ENCODE peak calls at places on chromosomes 11 and 22, in eight cellular contexts. Q is A549, X is sigmoid colon, Y is neural progenitor cell, P is uterus, C is AG04450, V is hepatocyte, D is cardiac muscle cell. L is an unnamed sample.

GRCh38 chr11:66211100-66211499 is 57.3 kb upstream of the RAB1B start:
- DNase-seq in D (no peak), P (no peak), Q (no peak), C (no peak), Y (no peak), X (peak; percentile 14), V (no peak), L (no peak)

GRCh38 chr11:22879615-22880014 is 19.3 kb upstream of the CCDC179 start:
- DNase-seq in X (no peak), Q (no peak), C (no peak), P (no peak), Y (no peak), V (no peak), D (peak; percentile 1), L (no peak)

GRCh38 chr11:118913411-118914125 is 12.2 kb downstream of the BCL9L start:
- DNase-seq in P (peak; percentile 33), D (no peak), X (no peak), V (peak; percentile 11), Q (no peak), Y (peak; percentile 11), C (no peak), L (peak; percentile 87)

GRCh38 chr11:47915407-47916137 is 64.8 kb upstream of the PTPRJ start:
- DNase-seq in C (no peak), D (no peak), V (no peak), X (no peak), Y (no peak), Q (no peak), P (no peak), L (no peak)

GRCh38 chr11:128448487-128448886 is 138.9 kb downstream of the ETS1 start:
- DNase-seq in P (no peak), X (no peak), Q (peak; percentile 48), Y (no peak), D (no peak), V (peak; percentile 89), C (no peak), L (no peak)

GRCh38 chr22:48929276-48929790 is 898.3 kb downstream of the BRD1 start:
- DNase-seq in P (no peak), V (no peak), D (no peak), X (peak; percentile 36), Q (no peak), C (no peak), Y (no peak), L (no peak)

GRCh38 chr22:49269371-49269770 is 558.3 kb downstream of the BRD1 start:
- DNase-seq in X (no peak), D (no peak), V (no peak), P (no peak), C (no peak), Y (peak; percentile 36), Q (no peak), L (no peak)

GRCh38 chr22:20887375-20887774 is 28.6 kb downstream of the SNAP29 start:
- DNase-seq in Y (no peak), V (no peak), Q (no peak), C (no peak), P (no peak), X (no peak), D (no peak), L (no peak)

GRCh38 chr11:36012979-36013378 is 69.1 kb downstream of the LDLRAD3 start:
- DNase-seq in Q (no peak), X (no peak), Y (no peak), V (no peak), C (no peak), P (no peak), D (no peak), L (no peak)

GRCh38 chr11:121344824-121345223 is 52.3 kb downstream of the SC5D start:
- DNase-seq in Y (no peak), X (no peak), D (no peak), Q (no peak), V (no peak), C (no peak), P (no peak), L (no peak)

GRCh38 chr22:50284479-50284878 is 14.3 kb upstream of the MAPK11 start:
- DNase-seq in Q (no peak), C (no peak), D (no peak), P (no peak), Y (no peak), V (no peak), X (no peak), L (no peak)

GRCh38 chr11:45045692-45046471 is 95.2 kb upstream of the TP53I11 start:
- DNase-seq in Y (no peak), P (peak; percentile 35), V (peak; percentile 36), C (no peak), X (peak; percentile 84), Q (peak; percentile 69), D (no peak), L (no peak)

GRCh38 chr22:38739300-38740055 is 16.3 kb downstream of the SUN2 start:
- DNase-seq in C (no peak), D (no peak), V (no peak), P (no peak), Q (no peak), Y (no peak), X (no peak), L (no peak)

GRCh38 chr11:43982421-43982820 is 40.0 kb downstream of the C11orf96 start:
- DNase-seq in Q (no peak), V (no peak), P (no peak), D (no peak), X (no peak), C (no peak), Y (no peak), L (no peak)

GRCh38 chr22:30116362-30117117 is 36.3 kb downstream of the HORMAD2 start:
- DNase-seq in Y (peak; percentile 26), X (no peak), V (peak; percentile 39), D (no peak), Q (no peak), C (peak; percentile 11), P (no peak), L (no peak)

GRCh38 chr11:44623716-44624491 is 58.4 kb downstream of the CD82 start:
- DNase-seq in Y (no peak), Q (no peak), V (peak; percentile 5), X (peak; percentile 67), D (no peak), C (no peak), P (no peak), L (peak; percentile 19)

GRCh38 chr11:70420008-70420464 is 21.7 kb downstream of the CTTN start:
- DNase-seq in X (no peak), Q (no peak), P (no peak), Y (no peak), D (no peak), C (no peak), V (no peak), L (no peak)

GRCh38 chr11:73343076-73343833 is 32.9 kb upstream of the RELT start:
- DNase-seq in X (no peak), V (no peak), Q (no peak), C (no peak), D (no peak), Y (no peak), P (no peak), L (no peak)

GRCh38 chr11:6263664-6264063 is 4.0 kb downstream of the CCKBR start:
- DNase-seq in V (no peak), X (no peak), C (no peak), Q (no peak), P (no peak), Y (no peak), D (no peak), L (no peak)

GRCh38 chr11:6258141-6258540 is 1.5 kb upstream of the CCKBR start:
- DNase-seq in Y (peak; percentile 44), C (no peak), P (no peak), V (no peak), Q (no peak), X (no peak), D (no peak), L (no peak)

GRCh38 chr11:6258571-6258998 is 1.1 kb upstream of the CCKBR start:
- DNase-seq in Q (no peak), Y (peak; percentile 64), C (no peak), P (no peak), D (peak; percentile 60), V (peak; percentile 53), X (no peak), L (no peak)

GRCh38 chr11:6259638-6260019 is at the start of gene CCKBR:
- DNase-seq in V (peak; percentile 64), C (no peak), P (no peak), Q (no peak), X (peak; percentile 64), Y (peak; percentile 80), D (peak; percentile 75), L (peak; percentile 13)

GRCh38 chr11:6260207-6260726 is 629 bp downstream of the CCKBR start:
- DNase-seq in D (no peak), Q (no peak), X (no peak), P (no peak), V (no peak), Y (no peak), C (no peak), L (no peak)
- H3K4me3 ChIP-seq in D (peak overlapping the region; percentile 41), Q (no peak overlapping the region), X (no peak overlapping the region), P (no peak overlapping the region), V (peak overlapping the region; percentile 29), Y (peak overlapping the region; percentile 67), C (no peak overlapping the region), L (no peak overlapping the region)

DNA sequence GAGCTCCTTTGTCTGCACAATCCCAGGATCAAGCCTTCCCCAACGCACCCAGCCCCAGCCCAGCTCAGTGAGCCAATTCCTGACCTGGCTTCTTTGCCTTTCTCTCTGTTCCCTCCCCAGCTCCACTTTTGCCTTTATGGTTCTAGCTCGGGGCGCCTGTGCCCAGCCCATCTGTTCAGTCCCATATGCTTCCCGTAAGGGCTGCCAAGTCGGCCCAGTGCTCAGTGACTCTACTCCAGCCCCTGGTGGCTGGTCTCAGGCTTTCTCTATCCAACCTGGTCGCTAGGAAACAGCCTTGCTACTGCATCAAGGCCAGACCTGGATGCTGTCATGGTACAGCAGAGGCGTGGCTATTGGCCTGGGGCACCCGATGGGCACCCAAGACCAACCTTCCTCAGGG is 178.1 kb downstream of the DSCAML1 start:
- DNase-seq in X (peak; percentile 57), P (no peak), Y (peak; percentile 58), Q (no peak), C (no peak), D (no peak), V (no peak), L (no peak)
- TF ChIP-seq CTCF in X (no peak), P (no peak), Y (peak; percentile 42), Q (no peak), C (no peak), D (no peak), V (no peak), L (no peak)

DNA sequence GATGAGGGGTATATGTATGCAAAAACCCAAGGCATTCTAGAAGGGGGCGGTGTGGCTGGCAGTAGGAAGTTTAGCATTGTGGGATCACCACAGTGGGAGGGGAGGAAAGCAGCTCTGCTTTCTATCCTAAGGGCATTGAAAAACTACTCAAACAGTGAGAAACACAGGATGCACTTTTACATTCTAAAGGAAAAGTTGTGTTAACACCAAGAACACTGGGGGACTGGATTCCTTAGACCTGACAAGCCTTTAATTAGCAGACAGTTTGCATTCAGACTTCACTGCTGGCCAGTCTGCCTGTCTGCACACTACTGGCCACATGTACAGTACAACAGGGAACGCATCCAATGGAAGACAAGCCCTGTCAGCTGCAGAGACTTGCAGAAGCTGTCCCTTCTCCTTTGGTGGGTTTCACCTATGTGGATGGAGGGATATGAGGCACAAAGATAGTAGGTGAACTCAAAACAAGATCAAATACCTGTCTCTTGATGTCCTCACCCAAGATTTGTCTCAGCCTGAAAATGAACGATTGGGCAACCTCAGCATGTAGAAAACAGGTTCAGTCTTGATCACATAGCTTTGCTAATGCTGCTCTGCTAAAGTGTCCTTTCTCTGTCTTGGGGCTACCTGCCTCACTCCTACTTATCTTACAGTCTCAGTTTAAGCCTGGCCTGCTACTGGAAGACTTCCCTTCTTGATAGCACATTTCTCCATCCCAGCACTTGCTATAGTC is 64.8 kb downstream of the TENM4 start:
- DNase-seq in D (no peak), X (no peak), Q (no peak), P (no peak), C (no peak), Y (peak; percentile 31), V (no peak), L (no peak)
- H3K4me3 ChIP-seq in D (no peak overlapping the region), X (no peak overlapping the region), Q (no peak overlapping the region), P (no peak overlapping the region), C (no peak overlapping the region), Y (no peak overlapping the region), V (no peak overlapping the region), L (no peak overlapping the region)

GRCh38 chr11:76228122-76229000 is 22.1 kb upstream of the WNT11 start:
- DNase-seq in Q (no peak), D (peak; percentile 46), C (no peak), X (no peak), P (no peak), V (peak; percentile 66), Y (no peak), L (no peak)
- TF ChIP-seq CTCF in Q (no peak), D (no peak), C (no peak), X (no peak), P (no peak), V (no peak), Y (no peak), L (no peak)

L was measured in DND-41.